ENCODE peak calls at places on chromosomes 11 and 22, in seven cellular contexts. One of them, this sample, is unnamed.

GRCh38 chr11:62908468-62909072 is 12.6 kb downstream of the CHRM1 start:
- DNase-seq in WTC11: no peak
- DNase-seq in activated CD4-positive, alpha-beta T cell treated with anti-CD3 and anti-CD28 coated beads for 48 hours: no peak
- DNase-seq in AG08395: no peak
- DNase-seq in RWPE1: no peak
- DNase-seq in astrocyte of the spinal cord: no peak
- DNase-seq in naive thymus-derived CD8-positive, alpha-beta T cell: no peak
- DNase-seq in this sample: no peak

GRCh38 chr22:19974233-19974861 is 32.7 kb upstream of the TXNRD2 start:
- DNase-seq in WTC11: peak
- DNase-seq in activated CD4-positive, alpha-beta T cell treated with anti-CD3 and anti-CD28 coated beads for 48 hours: no peak
- DNase-seq in AG08395: peak
- DNase-seq in RWPE1: no peak
- DNase-seq in astrocyte of the spinal cord: peak
- DNase-seq in naive thymus-derived CD8-positive, alpha-beta T cell: no peak
- DNase-seq in this sample: peak

GRCh38 chr22:27329471-27329870 is 472.1 kb downstream of the MN1 start:
- DNase-seq in WTC11: no peak
- DNase-seq in activated CD4-positive, alpha-beta T cell treated with anti-CD3 and anti-CD28 coated beads for 48 hours: no peak
- DNase-seq in AG08395: no peak
- DNase-seq in RWPE1: no peak
- DNase-seq in astrocyte of the spinal cord: no peak
- DNase-seq in naive thymus-derived CD8-positive, alpha-beta T cell: no peak
- DNase-seq in this sample: no peak

GRCh38 chr11:46625406-46625805 is 8.1 kb downstream of the ATG13 start:
- DNase-seq in WTC11: no peak
- DNase-seq in activated CD4-positive, alpha-beta T cell treated with anti-CD3 and anti-CD28 coated beads for 48 hours: no peak
- DNase-seq in AG08395: no peak
- DNase-seq in RWPE1: no peak
- DNase-seq in astrocyte of the spinal cord: no peak
- DNase-seq in naive thymus-derived CD8-positive, alpha-beta T cell: no peak
- DNase-seq in this sample: no peak

GRCh38 chr22:49281467-49282340 is 546.0 kb downstream of the BRD1 start:
- DNase-seq in WTC11: no peak
- DNase-seq in activated CD4-positive, alpha-beta T cell treated with anti-CD3 and anti-CD28 coated beads for 48 hours: no peak
- DNase-seq in AG08395: no peak
- DNase-seq in RWPE1: no peak
- DNase-seq in astrocyte of the spinal cord: no peak
- DNase-seq in naive thymus-derived CD8-positive, alpha-beta T cell: no peak
- DNase-seq in this sample: no peak

GRCh38 chr22:37284807-37285355 is 2.6 kb downstream of the CYTH4 start:
- DNase-seq in WTC11: no peak
- DNase-seq in activated CD4-positive, alpha-beta T cell treated with anti-CD3 and anti-CD28 coated beads for 48 hours: no peak
- DNase-seq in AG08395: no peak
- DNase-seq in RWPE1: no peak
- DNase-seq in astrocyte of the spinal cord: no peak
- DNase-seq in naive thymus-derived CD8-positive, alpha-beta T cell: peak
- DNase-seq in this sample: no peak

GRCh38 chr22:42336527-42337227 is 66.2 kb upstream of the TCF20 start:
- DNase-seq in WTC11: no peak
- DNase-seq in activated CD4-positive, alpha-beta T cell treated with anti-CD3 and anti-CD28 coated beads for 48 hours: no peak
- DNase-seq in AG08395: peak
- DNase-seq in RWPE1: no peak
- DNase-seq in astrocyte of the spinal cord: no peak
- DNase-seq in naive thymus-derived CD8-positive, alpha-beta T cell: no peak
- DNase-seq in this sample: no peak

GRCh38 chr11:128613300-128613995 is 26.1 kb upstream of the ETS1 start:
- DNase-seq in WTC11: no peak
- DNase-seq in activated CD4-positive, alpha-beta T cell treated with anti-CD3 and anti-CD28 coated beads for 48 hours: no peak
- DNase-seq in AG08395: no peak
- DNase-seq in RWPE1: no peak
- DNase-seq in astrocyte of the spinal cord: no peak
- DNase-seq in naive thymus-derived CD8-positive, alpha-beta T cell: no peak
- DNase-seq in this sample: no peak

GRCh38 chr11:32131321-32131720 is 40.4 kb downstream of the RCN1 start:
- DNase-seq in WTC11: no peak
- DNase-seq in activated CD4-positive, alpha-beta T cell treated with anti-CD3 and anti-CD28 coated beads for 48 hours: no peak
- DNase-seq in AG08395: no peak
- DNase-seq in RWPE1: no peak
- DNase-seq in astrocyte of the spinal cord: no peak
- DNase-seq in naive thymus-derived CD8-positive, alpha-beta T cell: no peak
- DNase-seq in this sample: no peak

GRCh38 chr11:116044946-116045345 is 540.7 kb upstream of the CADM1 start:
- DNase-seq in WTC11: no peak
- DNase-seq in activated CD4-positive, alpha-beta T cell treated with anti-CD3 and anti-CD28 coated beads for 48 hours: no peak
- DNase-seq in AG08395: no peak
- DNase-seq in RWPE1: no peak
- DNase-seq in astrocyte of the spinal cord: no peak
- DNase-seq in naive thymus-derived CD8-positive, alpha-beta T cell: no peak
- DNase-seq in this sample: no peak

GRCh38 chr11:65183201-65183891 is 1.6 kb downstream of the CAPN1 start:
- DNase-seq in WTC11: no peak
- DNase-seq in activated CD4-positive, alpha-beta T cell treated with anti-CD3 and anti-CD28 coated beads for 48 hours: no peak
- DNase-seq in AG08395: no peak
- DNase-seq in RWPE1: peak
- DNase-seq in astrocyte of the spinal cord: no peak
- DNase-seq in naive thymus-derived CD8-positive, alpha-beta T cell: no peak
- DNase-seq in this sample: no peak

This sample was measured in GM03348.